ENCODE peak calls at places on chromosomes 12 and 14, in eight cellular contexts. N is right lobe of liver, D is Calu3, W is endothelial cell, E is progenitor cell of endocrine pancreas, T is esophagus muscularis mucosa, X is fibroblast of lung, J is WERI-Rb-1. I is an unnamed sample.

GRCh38 chr12:32486158-32486557 is 86.8 kb downstream of the FGD4 start:
- DNase-seq in J (no peak), T (no peak), X (no peak), N (no peak), W (no peak), E (no peak), D (no peak), I (no peak)

GRCh38 chr12:98594050-98594853 is 766 bp downstream of the SLC25A3 start:
- DNase-seq in D (peak; percentile 23), E (peak; percentile 10), W (peak; percentile 24), N (peak; percentile 72), X (peak; percentile 38), T (no peak), J (peak; percentile 32), I (no peak)

GRCh38 chr12:127280393-127281275 is 986.3 kb upstream of the TMEM132C start:
- DNase-seq in W (no peak), D (no peak), E (peak; percentile 72), N (peak; percentile 65), X (no peak), J (peak; percentile 72), T (no peak), I (peak; percentile 46)

GRCh38 chr12:106074706-106075392 is 63.9 kb downstream of the NUAK1 start:
- DNase-seq in W (no peak), J (no peak), T (peak; percentile 45), D (no peak), N (no peak), X (peak; percentile 86), E (no peak), I (no peak)

GRCh38 chr12:4270016-4270669 is 3.4 kb upstream of the CCND2 start:
- DNase-seq in W (peak; percentile 18), D (no peak), J (no peak), X (no peak), T (no peak), N (no peak), E (no peak), I (no peak)

GRCh38 chr12:125643055-125643454 is 577.8 kb downstream of the AACS start:
- DNase-seq in T (no peak), W (no peak), E (no peak), N (no peak), D (no peak), J (no peak), X (no peak), I (no peak)

GRCh38 chr14:63713765-63714164 is 14.1 kb downstream of the SGPP1 start:
- DNase-seq in N (no peak), E (no peak), J (no peak), W (no peak), X (peak; percentile 64), T (no peak), D (no peak), I (no peak)

GRCh38 chr14:35374273-35374681 is 30.3 kb downstream of the NFKBIA start:
- DNase-seq in T (no peak), D (peak; percentile 62), X (peak; percentile 99), J (no peak), E (no peak), W (no peak), N (no peak), I (no peak)

GRCh38 chr12:103175625-103176024 is 218.2 kb downstream of the ASCL1 start:
- DNase-seq in E (no peak), N (peak; percentile 74), T (no peak), D (no peak), X (no peak), W (no peak), J (no peak), I (no peak)

GRCh38 chr12:54596526-54596946 is 8.1 kb upstream of the PPP1R1A start:
- DNase-seq in W (peak; percentile 77), D (peak; percentile 80), X (peak; percentile 60), J (peak; percentile 68), E (peak; percentile 56), N (no peak), T (no peak), I (peak; percentile 48)

GRCh38 chr14:104554608-104555401 is 24.8 kb upstream of the C14orf180 start:
- DNase-seq in D (no peak), X (no peak), W (no peak), J (peak; percentile 8), N (peak; percentile 48), E (no peak), T (no peak), I (no peak)

GRCh38 chr14:90568405-90568804 is 171.6 kb downstream of the CALM1 start:
- DNase-seq in E (no peak), D (no peak), W (no peak), X (no peak), T (no peak), N (no peak), J (no peak), I (no peak)

GRCh38 chr12:123436017-123436964 is at the start of gene RILPL2:
- DNase-seq in W (peak; percentile 73), D (peak; percentile 93), N (peak; percentile 95), T (peak; percentile 96), X (peak; percentile 81), E (peak; percentile 68), J (peak; percentile 65), I (peak; percentile 92)

GRCh38 chr14:67467134-67467533 is 21.4 kb downstream of the TMEM229B start:
- DNase-seq in N (no peak), E (no peak), J (no peak), D (no peak), W (no peak), X (no peak), T (no peak), I (no peak)

GRCh38 chr12:90989617-90990232 is 15.0 kb downstream of the EPYC start:
- DNase-seq in W (no peak), E (no peak), J (no peak), T (no peak), D (no peak), X (no peak), N (no peak), I (no peak)

GRCh38 chr12:20497707-20498106 is 129.4 kb downstream of the PDE3A start:
- DNase-seq in N (no peak), T (no peak), E (no peak), W (no peak), D (no peak), X (no peak), J (no peak), I (no peak)

GRCh38 chr14:96631030-96631429 is 128.8 kb downstream of the PAPOLA start:
- DNase-seq in D (no peak), X (no peak), W (no peak), E (no peak), T (peak; percentile 82), N (no peak), J (no peak), I (no peak)

GRCh38 chr14:105021656-105022275 is 883 bp upstream of the CDCA4 start:
- DNase-seq in J (peak; percentile 85), T (no peak), W (peak; percentile 39), E (peak; percentile 36), D (peak; percentile 79), X (peak; percentile 43), N (no peak), I (no peak)

GRCh38 chr12:26736563-26737486 is 96.2 kb downstream of the ITPR2 start:
- DNase-seq in D (no peak), N (no peak), J (no peak), T (no peak), X (peak; percentile 50), W (no peak), E (no peak), I (no peak)

GRCh38 chr12:65232490-65233077 is 45.9 kb upstream of the MSRB3 start:
- DNase-seq in D (no peak), T (no peak), W (no peak), X (peak; percentile 57), J (no peak), N (no peak), E (no peak), I (peak; percentile 14)

DNA sequence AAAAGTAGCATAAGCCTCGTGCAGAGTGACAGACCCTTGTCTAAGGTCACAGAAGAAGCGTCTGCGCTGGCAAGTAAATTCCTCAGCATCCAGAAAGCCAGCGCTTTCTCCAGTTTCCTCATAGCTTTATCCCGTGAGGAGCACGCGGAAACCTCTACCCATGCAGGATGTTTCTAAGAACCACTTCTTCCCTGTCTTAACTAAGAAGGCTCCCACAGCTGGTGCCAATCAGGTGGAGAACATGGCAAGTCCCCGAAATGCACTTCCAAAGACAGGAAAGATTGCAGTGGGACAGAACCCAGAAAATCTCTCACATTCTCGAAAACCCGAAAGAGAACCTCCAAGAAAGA is 968 bp upstream of the ARID4A start:
- DNase-seq in J (no peak), E (no peak), N (no peak), D (no peak), W (peak; percentile 46), T (peak; percentile 92), X (no peak), I (no peak)
- TF ChIP-seq CTCF in J (no peak), E (no peak), N (no peak), D (no peak), W (no peak), T (no peak), X (no peak), I (no peak)

DNA sequence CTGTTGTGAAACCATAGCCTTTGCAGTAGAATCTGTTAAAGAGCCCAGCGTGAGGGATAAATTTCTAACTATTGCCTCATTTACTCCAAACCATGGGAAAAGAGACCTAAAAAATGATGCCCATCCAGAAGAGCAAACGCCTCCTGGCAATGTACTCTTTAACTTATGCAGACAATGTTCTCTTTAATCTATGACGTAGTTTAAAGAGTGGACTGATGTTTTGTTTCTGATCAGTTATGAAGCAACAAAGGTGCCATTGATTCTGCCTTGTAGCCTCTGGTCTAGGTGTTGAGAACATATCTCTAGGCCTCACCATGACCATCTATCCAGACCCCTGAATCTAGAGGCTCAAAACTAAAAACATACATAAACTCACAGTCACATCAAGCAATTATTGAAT is 13.4 kb downstream of the SSTR1 start:
- DNase-seq in T (no peak), N (no peak), D (no peak), X (no peak), E (no peak), W (no peak), J (no peak), I (no peak)
- TF ChIP-seq CTCF in T (no peak), N (no peak), D (no peak), X (no peak), E (no peak), W (no peak), J (no peak), I (no peak)

DNA sequence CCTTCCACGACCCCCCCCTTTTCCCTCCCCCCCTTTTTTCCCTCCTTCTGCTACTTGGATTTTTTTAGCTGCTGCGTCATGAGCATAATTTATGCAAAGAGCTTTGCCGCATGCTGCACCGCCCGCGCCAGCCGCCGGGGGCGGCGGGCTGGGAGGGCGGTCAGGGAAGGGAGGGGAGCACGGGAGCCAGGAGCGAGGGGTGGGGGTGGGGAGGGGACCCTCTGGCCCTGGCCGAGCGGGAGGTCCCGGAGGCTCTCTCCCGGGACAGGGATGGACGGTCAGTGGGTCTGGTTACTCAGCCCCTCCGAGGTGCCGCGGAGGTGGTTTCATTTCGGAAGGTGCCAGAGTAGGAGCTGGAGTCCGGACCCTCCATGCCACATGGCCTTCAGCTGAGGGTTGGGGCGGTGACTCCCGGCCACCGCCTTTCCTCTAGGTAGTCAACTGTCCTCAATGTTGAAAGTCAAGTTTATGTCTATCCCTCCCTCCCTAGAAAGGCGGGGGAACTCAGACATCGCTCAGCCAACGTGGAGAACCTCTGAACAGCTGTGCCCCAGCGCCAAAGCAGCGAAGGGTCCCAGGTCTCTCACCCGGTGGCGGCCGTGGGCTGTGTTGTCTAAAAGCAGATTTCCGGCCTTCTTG is at the start of gene POU6F1:
- DNase-seq in N (peak; percentile 73), E (peak; percentile 66), D (peak; percentile 65), J (peak; percentile 83), W (peak; percentile 75), T (peak; percentile 93), X (peak; percentile 81), I (peak; percentile 86)
- TF ChIP-seq CTCF in N (peak; percentile 42), E (peak; percentile 63), D (peak; percentile 24), J (peak; percentile 36), W (peak; percentile 76), T (peak; percentile 49), X (peak; percentile 51), I (peak; percentile 19)

GRCh38 chr12:21607701-21608100 is 3.1 kb upstream of the GYS2 start:
- DNase-seq in D (no peak), J (no peak), N (no peak), E (no peak), W (no peak), T (no peak), X (peak; percentile 66), I (no peak)
- TF ChIP-seq CTCF in D (no peak), J (peak; percentile 30), N (peak; percentile 55), E (peak; percentile 45), W (no peak), T (peak; percentile 30), X (no peak), I (peak; percentile 24)

I was measured in GM10248.